ENCODE peak calls at places on chromosomes 5 and 9, in nine cellular contexts. A is fibroblast of lung, C is A549, S is left ventricle myocardium inferior, M is astrocyte, H is stomach, P is cardiac fibroblast, D is bronchial epithelial cell, B is sigmoid colon. Y is an unnamed sample.

GRCh38 chr9:79579624-79580023 is 7.9 kb downstream of the TLE4 start:
- DNase-seq in A (no peak), M (no peak), B (no peak), D (no peak), P (no peak), S (no peak), H (no peak), C (no peak), Y (no peak)

GRCh38 chr5:23208959-23209431 is 298.4 kb upstream of the PRDM9 start:
- DNase-seq in S (no peak), P (peak), D (peak), C (peak), A (no peak), M (no peak), H (no peak), B (no peak), Y (no peak)

GRCh38 chr9:99192786-99193465 is 28.8 kb downstream of the ALG2 start:
- DNase-seq in H (no peak), D (peak), A (peak), P (peak), S (no peak), M (no peak), C (no peak), B (no peak), Y (no peak)

GRCh38 chr5:59829389-59829788 is 64.1 kb downstream of the PDE4D start:
- DNase-seq in H (no peak), B (no peak), A (peak), C (no peak), S (no peak), M (peak), P (peak), D (no peak), Y (no peak)

GRCh38 chr5:72314571-72315172 is 5.4 kb downstream of the MRPS27 start:
- DNase-seq in H (peak), S (no peak), P (peak), C (peak), B (no peak), D (peak), A (peak), M (peak), Y (no peak)

GRCh38 chr5:42949348-42950090 is 90.6 kb downstream of the ANXA2R start:
- DNase-seq in S (peak), P (peak), C (peak), H (peak), B (peak), M (peak), D (peak), A (peak), Y (no peak)

GRCh38 chr5:117424559-117424958 is 849.9 kb upstream of the SEMA6A start:
- DNase-seq in A (no peak), C (no peak), S (no peak), P (no peak), H (no peak), D (no peak), M (no peak), B (no peak), Y (no peak)

GRCh38 chr5:89097103-89097502 is 214.1 kb upstream of the MEF2C start:
- DNase-seq in D (peak), A (no peak), S (no peak), H (no peak), C (no peak), M (no peak), P (no peak), B (no peak), Y (no peak)

GRCh38 chr5:75465480-75465879 is 45.9 kb downstream of the CERT1 start:
- DNase-seq in S (no peak), M (peak), P (peak), A (peak), B (no peak), C (no peak), D (no peak), H (no peak), Y (no peak)

GRCh38 chr9:37904647-37905505 is 949 bp upstream of the SLC25A51 start:
- DNase-seq in B (peak), S (no peak), M (no peak), A (no peak), C (no peak), P (peak), H (no peak), D (peak), Y (no peak)

GRCh38 chr5:162485666-162486292 is 418.2 kb downstream of the GABRG2 start:
- DNase-seq in M (no peak), D (no peak), A (no peak), H (no peak), P (no peak), C (no peak), S (no peak), B (no peak), Y (no peak)

GRCh38 chr9:37410969-37411785 is 11.3 kb upstream of the GRHPR start:
- DNase-seq in S (no peak), A (no peak), C (no peak), H (no peak), B (no peak), P (peak), D (no peak), M (no peak), Y (peak)

GRCh38 chr5:96067902-96068614 is 106.4 kb upstream of the ELL2 start:
- DNase-seq in B (no peak), M (peak), H (no peak), P (peak), S (no peak), A (peak), D (peak), C (peak), Y (no peak)

GRCh38 chr9:70427161-70427945 is 12.9 kb upstream of the KLF9 start:
- DNase-seq in H (no peak), M (no peak), S (no peak), A (peak), B (peak), C (no peak), P (peak), D (no peak), Y (no peak)

GRCh38 chr5:156715287-156715686 is 134.8 kb upstream of the PPP1R2B start:
- DNase-seq in C (no peak), B (no peak), A (peak), P (no peak), D (no peak), M (peak), S (no peak), H (no peak), Y (no peak)

GRCh38 chr9:38127271-38127839 is 58.3 kb upstream of the SHB start:
- DNase-seq in C (no peak), B (no peak), S (no peak), M (no peak), D (no peak), A (no peak), P (no peak), H (no peak), Y (no peak)

GRCh38 chr5:38104497-38105230 is 153.7 kb upstream of the EGFLAM start:
- DNase-seq in B (no peak), D (no peak), P (no peak), M (no peak), C (no peak), S (no peak), A (peak), H (no peak), Y (no peak)

GRCh38 chr9:135607401-135608293 is 31.7 kb downstream of the GLT6D1 start:
- DNase-seq in P (no peak), D (no peak), H (peak), S (peak), M (no peak), A (no peak), B (peak), C (no peak), Y (peak)

GRCh38 chr9:116000748-116001329 is 152.8 kb upstream of the PAPPA start:
- DNase-seq in A (no peak), B (no peak), S (no peak), M (no peak), D (peak), H (peak), P (no peak), C (no peak), Y (peak)

GRCh38 chr9:38404314-38404713 is 11.8 kb downstream of the ALDH1B1 start:
- DNase-seq in S (no peak), A (no peak), P (no peak), B (no peak), C (no peak), H (no peak), D (no peak), M (no peak), Y (no peak)

GRCh38 chr5:157106668-157107461 is 2.0 kb downstream of the HAVCR2 start:
- DNase-seq in D (no peak), P (no peak), C (no peak), M (peak), H (peak), A (peak), S (peak), B (no peak), Y (no peak)

GRCh38 chr9:138014570-138014958 is 137.0 kb downstream of the CACNA1B start:
- DNase-seq in H (no peak), B (no peak), P (no peak), D (no peak), S (no peak), C (no peak), M (no peak), A (no peak), Y (no peak)

GRCh38 chr5:167971706-167972105 is 319.7 kb upstream of the WWC1 start:
- DNase-seq in M (no peak), A (no peak), S (no peak), D (no peak), P (no peak), B (no peak), H (no peak), C (no peak), Y (no peak)

GRCh38 chr5:180988592-180988991 is at the start of gene BTNL3:
- DNase-seq in S (no peak), H (no peak), A (no peak), M (no peak), B (no peak), D (no peak), C (no peak), P (no peak), Y (no peak)

GRCh38 chr9:130225071-130225470 is 40.5 kb upstream of the HMCN2 start:
- DNase-seq in H (no peak), A (no peak), S (no peak), M (no peak), D (no peak), B (no peak), P (no peak), C (no peak), Y (no peak)

GRCh38 chr9:12730198-12730597 is 37.0 kb downstream of the TYRP1 start:
- DNase-seq in A (no peak), S (no peak), H (no peak), D (no peak), P (no peak), M (no peak), B (no peak), C (no peak), Y (no peak)

GRCh38 chr9:106927916-106928315 is 65.0 kb downstream of the ZNF462 start:
- DNase-seq in M (no peak), B (no peak), D (no peak), P (peak), H (no peak), S (no peak), C (no peak), A (peak), Y (no peak)

GRCh38 chr9:129347323-129348120 is 169.5 kb upstream of the IER5L start:
- DNase-seq in B (no peak), M (no peak), H (no peak), C (peak), P (peak), D (no peak), A (no peak), S (no peak), Y (no peak)

GRCh38 chr9:121455527-121456239 is 44.0 kb downstream of the GGTA1 start:
- DNase-seq in C (no peak), D (no peak), S (no peak), H (no peak), A (peak), P (no peak), M (no peak), B (no peak), Y (no peak)

GRCh38 chr9:121454972-121455371 is 44.7 kb downstream of the GGTA1 start:
- DNase-seq in H (no peak), A (no peak), C (no peak), B (no peak), P (no peak), S (no peak), D (no peak), M (no peak), Y (no peak)

GRCh38 chr9:121464968-121465367 is 34.7 kb downstream of the GGTA1 start:
- DNase-seq in B (no peak), C (no peak), S (no peak), P (no peak), M (no peak), D (no peak), H (no peak), A (no peak), Y (no peak)

GRCh38 chr9:121463026-121463827 is 36.4 kb downstream of the GGTA1 start:
- DNase-seq in H (peak), M (peak), A (peak), S (peak), C (peak), P (peak), B (peak), D (peak), Y (no peak)

GRCh38 chr9:121459513-121459912 is 40.1 kb downstream of the GGTA1 start:
- DNase-seq in P (no peak), D (no peak), C (no peak), B (peak), H (no peak), S (no peak), M (no peak), A (no peak), Y (no peak)
- H3K4me3 ChIP-seq in P (no peak), D (no peak), C (no peak), B (no peak), H (no peak), S (no peak), M (no peak), A (no peak), Y (no peak)

GRCh38 chr5:35166043-35166442 is 64.2 kb downstream of the PRLR start:
- DNase-seq in B (no peak), P (no peak), A (no peak), D (no peak), C (no peak), M (no peak), S (no peak), H (no peak), Y (no peak)
- TF ChIP-seq CTCF in B (no peak), P (peak), A (peak), D (no peak), C (no peak), M (no peak), S (no peak), H (peak), Y (no peak)

DNA sequence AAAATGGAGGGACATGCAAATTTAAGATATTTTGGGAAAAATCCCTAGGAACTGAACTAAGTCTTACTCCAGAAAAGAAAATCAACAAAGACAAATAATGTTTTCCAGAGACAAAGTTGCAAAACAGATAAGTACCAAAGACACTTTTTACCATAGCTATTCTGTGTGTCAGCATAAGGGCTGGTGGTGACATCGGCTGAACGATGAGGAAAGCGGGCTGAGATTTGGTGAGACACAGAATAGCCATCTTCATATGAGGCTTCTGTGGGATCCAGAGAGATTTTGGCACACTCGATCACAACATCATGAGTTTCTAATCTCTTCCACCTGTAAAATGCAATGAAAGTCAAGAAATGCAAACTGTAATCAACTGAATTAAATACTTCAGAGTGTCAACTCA is 32.3 kb downstream of the TSC1 start:
- DNase-seq in B (no peak), S (no peak), M (no peak), D (no peak), C (no peak), A (no peak), P (no peak), H (no peak), Y (no peak)
- H3K4me3 ChIP-seq in B (no peak), S (no peak), M (no peak), D (no peak), C (no peak), A (no peak), P (no peak), H (no peak), Y (no peak)

GRCh38 chr9:133427658-133428348 is 5.6 kb downstream of the ADAMTS13 start:
- DNase-seq in P (no peak), S (no peak), B (no peak), A (no peak), M (no peak), D (no peak), H (no peak), C (no peak), Y (no peak)

GRCh38 chr9:133428579-133429215 is 6.5 kb downstream of the ADAMTS13 start:
- DNase-seq in P (peak), C (peak), H (peak), M (no peak), S (no peak), A (no peak), D (no peak), B (no peak), Y (no peak)

GRCh38 chr9:133429216-133429613 is 7.0 kb downstream of the ADAMTS13 start:
- DNase-seq in A (no peak), H (no peak), C (no peak), D (no peak), M (no peak), B (no peak), S (no peak), P (no peak), Y (no peak)

GRCh38 chr9:133430244-133430643 is 8.1 kb downstream of the ADAMTS13 start:
- DNase-seq in A (no peak), S (no peak), P (no peak), M (no peak), H (no peak), D (no peak), B (no peak), C (no peak), Y (no peak)

DNA sequence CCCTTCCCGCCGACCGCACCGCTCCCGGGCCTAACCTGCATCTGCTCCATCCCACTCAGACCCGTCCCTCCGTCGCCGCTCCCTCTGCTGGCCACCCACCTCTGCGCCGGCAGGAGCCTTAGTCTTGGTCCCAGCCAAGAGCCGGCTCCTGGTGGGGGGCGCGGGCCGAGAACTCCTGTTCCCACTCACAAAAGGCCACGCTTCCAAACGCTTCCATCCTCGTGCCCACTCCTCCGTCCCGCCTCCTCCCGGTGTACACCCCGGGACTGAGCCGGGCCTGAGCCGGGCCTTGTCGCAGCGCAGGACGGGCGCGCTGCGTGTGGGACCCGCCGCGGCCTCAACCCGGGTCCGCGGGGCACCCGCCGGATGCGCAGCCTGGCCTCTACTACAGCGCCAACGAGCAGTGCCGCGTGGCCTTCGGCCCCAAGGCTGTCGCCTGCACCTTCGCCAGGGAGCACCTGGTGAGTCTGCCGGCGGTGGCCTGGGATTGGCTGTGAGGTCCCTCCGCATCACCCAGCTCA is 7.5 kb downstream of the ADAMTS13 start:
- DNase-seq in D (no peak), S (no peak), P (peak), M (peak), B (no peak), C (peak), H (peak), A (peak), Y (peak)
- TF ChIP-seq CTCF in D (peak), S (peak), P (peak), M (no peak), B (no peak), C (peak), H (peak), A (peak), Y (no peak)

GRCh38 chr5:81788271-81788670 is 37.4 kb upstream of the SSBP2 start:
- DNase-seq in D (no peak), B (no peak), C (no peak), M (no peak), S (no peak), H (no peak), A (no peak), P (no peak), Y (no peak)

GRCh38 chr5:81789033-81789432 is 38.1 kb upstream of the SSBP2 start:
- DNase-seq in D (peak), S (no peak), M (peak), B (no peak), P (peak), A (peak), C (no peak), H (no peak), Y (no peak)

GRCh38 chr5:81786509-81786908 is 35.6 kb upstream of the SSBP2 start:
- DNase-seq in H (no peak), A (no peak), P (no peak), D (peak), S (no peak), C (no peak), M (no peak), B (no peak), Y (no peak)

GRCh38 chr5:81785311-81785710 is 34.4 kb upstream of the SSBP2 start:
- DNase-seq in D (no peak), M (no peak), B (no peak), P (no peak), C (no peak), S (no peak), A (no peak), H (no peak), Y (no peak)

GRCh38 chr5:81787843-81788242 is 36.9 kb upstream of the SSBP2 start:
- DNase-seq in S (no peak), B (peak), C (no peak), H (peak), P (peak), A (peak), M (peak), D (peak), Y (peak)
- H3K4me3 ChIP-seq in S (peak), B (peak), C (no peak), H (no peak), P (no peak), A (no peak), M (no peak), D (no peak), Y (no peak)

DNA sequence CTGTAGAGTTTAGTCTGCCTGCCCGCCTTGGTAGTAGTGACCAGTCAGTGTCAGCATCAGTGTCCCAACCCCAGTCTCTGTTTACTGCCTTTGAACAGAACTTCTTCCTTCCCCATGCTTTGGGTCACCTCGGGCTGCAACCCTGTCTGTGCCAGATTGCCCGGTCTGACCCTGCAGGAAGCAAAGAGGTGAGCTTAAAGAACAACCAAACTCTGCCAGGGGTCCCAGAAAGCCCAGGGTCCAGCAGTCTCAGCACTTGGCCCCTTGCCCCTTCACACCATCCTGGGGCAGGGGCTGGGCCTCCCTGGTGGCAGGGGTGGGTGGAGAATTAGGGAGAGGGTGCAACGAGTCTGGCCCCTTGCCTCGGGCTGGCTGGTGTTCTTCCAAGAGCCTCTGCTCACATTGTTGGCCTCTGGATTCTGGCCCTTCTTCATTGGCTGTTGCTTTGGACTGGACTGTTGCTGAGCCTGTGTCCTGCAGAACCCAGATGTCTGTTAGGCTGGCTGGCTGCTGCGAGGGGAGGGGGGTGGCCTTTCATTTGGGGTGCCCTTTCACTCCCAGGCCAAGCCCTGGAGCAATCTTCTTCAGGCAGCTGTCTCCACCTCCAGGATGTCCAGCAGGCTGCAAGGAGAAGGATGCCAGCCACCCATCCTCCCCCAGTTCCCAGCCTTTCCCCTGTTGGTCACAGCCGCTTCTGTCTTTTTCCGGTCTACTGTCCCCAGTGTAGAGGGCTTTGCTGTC is 51.2 kb downstream of the SAR1B start:
- DNase-seq in C (no peak), M (no peak), S (peak), P (no peak), D (no peak), A (no peak), H (no peak), B (peak), Y (peak)
- TF ChIP-seq CTCF in C (no peak), M (no peak), S (no peak), P (no peak), D (no peak), A (no peak), H (no peak), B (no peak), Y (no peak)

Y was measured in pancreas.